ENCODE peak calls at places on chromosomes 5 and 9, in six cellular contexts. J is cardiac muscle cell, Y is osteocyte, M is sigmoid colon, D is coronary artery, U is lower leg skin. G is an unnamed sample.

GRCh38 chr5:150801117-150801927 is 22.8 kb downstream of the SMIM3 start:
- DNase-seq in J (peak; percentile 87), Y (no peak), M (no peak), D (no peak), U (no peak), G (no peak)

GRCh38 chr5:159189310-159189709 is 20.0 kb downstream of the RNF145 start:
- DNase-seq in J (no peak), Y (no peak), M (no peak), D (no peak), U (no peak), G (no peak)

GRCh38 chr5:180739958-180740357 is at the start of gene OR2Y1:
- DNase-seq in J (no peak), Y (no peak), M (no peak), D (no peak), U (no peak), G (no peak)

GRCh38 chr5:135551593-135552447 is 16.1 kb upstream of the NEUROG1 start:
- DNase-seq in J (peak; percentile 83), Y (no peak), M (peak; percentile 76), D (no peak), U (peak; percentile 79), G (no peak)

GRCh38 chr5:154793599-154794524 is 38.7 kb downstream of the LARP1 start:
- DNase-seq in J (peak; percentile 48), Y (no peak), M (peak; percentile 33), D (no peak), U (no peak), G (no peak)

GRCh38 chr5:83718195-83718825 is 2.3 kb downstream of the HAPLN1 start:
- DNase-seq in J (peak; percentile 86), Y (no peak), M (no peak), D (no peak), U (no peak), G (no peak)

GRCh38 chr9:120901704-120902103 is 24.7 kb upstream of the PHF19 start:
- DNase-seq in J (no peak), Y (no peak), M (no peak), D (no peak), U (no peak), G (no peak)

GRCh38 chr5:129749101-129749500 is 1.2 kb downstream of the MINAR2 start:
- DNase-seq in J (no peak), Y (no peak), M (no peak), D (no peak), U (no peak), G (no peak)

GRCh38 chr5:107806705-107807104 is 136.0 kb upstream of the EFNA5 start:
- DNase-seq in J (peak; percentile 33), Y (no peak), M (no peak), D (no peak), U (no peak), G (no peak)

GRCh38 chr5:178519804-178520203 is 70.4 kb downstream of the COL23A1 start:
- DNase-seq in J (no peak), Y (no peak), M (no peak), D (no peak), U (no peak), G (no peak)

GRCh38 chr5:172441262-172441751 is 13.0 kb downstream of the SH3PXD2B start:
- DNase-seq in J (no peak), Y (no peak), M (peak; percentile 80), D (no peak), U (peak; percentile 78), G (no peak)

GRCh38 chr5:82662340-82662739 is 384.2 kb upstream of the RPS23 start:
- DNase-seq in J (peak; percentile 75), Y (no peak), M (no peak), D (no peak), U (no peak), G (no peak)

GRCh38 chr9:114738581-114739316 is 56.8 kb upstream of the TEX48 start:
- DNase-seq in J (peak; percentile 91), Y (peak; percentile 88), M (peak; percentile 86), D (no peak), U (peak; percentile 76), G (no peak)
- TF ChIP-seq CTCF in J (peak; percentile 87), Y (peak; percentile 94), M (peak; percentile 73), D (peak; percentile 64), U (peak; percentile 85), G (peak; percentile 90)

GRCh38 chr5:124909734-124910133 is 163.3 kb upstream of the ZNF608 start:
- DNase-seq in J (no peak), Y (no peak), M (no peak), D (no peak), U (no peak), G (no peak)
- TF ChIP-seq CTCF in J (no peak), Y (no peak), M (no peak), D (no peak), U (no peak), G (no peak)

DNA sequence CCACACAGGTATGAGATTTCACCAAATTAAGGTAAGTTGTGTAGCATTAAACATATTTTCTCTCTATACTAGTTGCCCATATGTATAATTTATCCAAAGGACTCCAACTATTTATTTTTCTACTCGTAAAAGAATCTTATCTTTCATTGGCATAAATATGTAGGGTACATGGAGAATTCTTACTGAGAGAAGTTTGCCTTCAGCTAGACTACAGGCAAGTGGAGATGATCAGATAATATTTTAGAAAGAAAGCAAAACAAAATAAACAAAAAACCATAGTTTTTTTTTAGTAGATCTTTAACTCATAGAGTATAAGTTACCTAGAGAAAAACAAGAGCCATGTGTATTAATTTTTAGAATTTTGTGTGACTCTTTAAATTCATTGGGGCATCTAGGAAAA is 743.1 kb upstream of the ARRDC3 start:
- DNase-seq in J (no peak), Y (no peak), M (no peak), D (no peak), U (no peak), G (no peak)
- TF ChIP-seq CTCF in J (no peak), Y (no peak), M (no peak), D (no peak), U (no peak), G (no peak)

GRCh38 chr5:345404-346195 is 24.1 kb downstream of the AHRR start:
- DNase-seq in J (peak; percentile 37), Y (peak; percentile 79), M (no peak), D (no peak), U (no peak), G (no peak)

GRCh38 chr5:346229-346935 is 24.9 kb downstream of the AHRR start:
- DNase-seq in J (no peak), Y (peak; percentile 78), M (no peak), D (no peak), U (no peak), G (no peak)

GRCh38 chr5:344668-345067 is 23.2 kb downstream of the AHRR start:
- DNase-seq in J (no peak), Y (peak; percentile 34), M (no peak), D (no peak), U (no peak), G (no peak)

GRCh38 chr5:342501-343460 is 21.3 kb downstream of the AHRR start:
- DNase-seq in J (no peak), Y (peak; percentile 60), M (no peak), D (no peak), U (no peak), G (no peak)

GRCh38 chr5:343461-344401 is 22.2 kb downstream of the AHRR start:
- DNase-seq in J (peak; percentile 66), Y (peak; percentile 94), M (no peak), D (no peak), U (no peak), G (no peak)
- TF ChIP-seq CTCF in J (no peak), Y (no peak), M (no peak), D (no peak), U (no peak), G (no peak)

GRCh38 chr9:124840300-124840833 is 12.9 kb upstream of the WDR38 start:
- DNase-seq in J (no peak), Y (no peak), M (no peak), D (no peak), U (no peak), G (no peak)
- TF ChIP-seq CTCF in J (peak; percentile 36), Y (peak; percentile 43), M (no peak), D (no peak), U (no peak), G (peak; percentile 46)

GRCh38 chr5:115295775-115296129 is 702 bp downstream of the CCDC112 start:
- DNase-seq in J (no peak), Y (no peak), M (no peak), D (no peak), U (no peak), G (no peak)
- TF ChIP-seq CTCF in J (no peak), Y (no peak), M (no peak), D (no peak), U (no peak), G (no peak)

GRCh38 chr5:75167345-75167744 is 69.3 kb downstream of the ANKRD31 start:
- DNase-seq in J (peak; percentile 2), Y (no peak), M (no peak), D (no peak), U (no peak), G (no peak)
- TF ChIP-seq CTCF in J (peak; percentile 13), Y (no peak), M (no peak), D (no peak), U (no peak), G (peak; percentile 66)

GRCh38 chr9:95641591-95641990 is 124.8 kb upstream of the PTCH1 start:
- DNase-seq in J (peak; percentile 23), Y (peak; percentile 23), M (no peak), D (no peak), U (no peak), G (no peak)

GRCh38 chr9:95644377-95644776 is 127.6 kb upstream of the PTCH1 start:
- DNase-seq in J (no peak), Y (peak; percentile 30), M (no peak), D (no peak), U (no peak), G (no peak)

GRCh38 chr9:95645992-95646391 is 129.2 kb upstream of the PTCH1 start:
- DNase-seq in J (peak; percentile 40), Y (no peak), M (no peak), D (no peak), U (no peak), G (no peak)

GRCh38 chr9:95645579-95645978 is 128.8 kb upstream of the PTCH1 start:
- DNase-seq in J (no peak), Y (peak; percentile 23), M (no peak), D (no peak), U (no peak), G (no peak)

DNA sequence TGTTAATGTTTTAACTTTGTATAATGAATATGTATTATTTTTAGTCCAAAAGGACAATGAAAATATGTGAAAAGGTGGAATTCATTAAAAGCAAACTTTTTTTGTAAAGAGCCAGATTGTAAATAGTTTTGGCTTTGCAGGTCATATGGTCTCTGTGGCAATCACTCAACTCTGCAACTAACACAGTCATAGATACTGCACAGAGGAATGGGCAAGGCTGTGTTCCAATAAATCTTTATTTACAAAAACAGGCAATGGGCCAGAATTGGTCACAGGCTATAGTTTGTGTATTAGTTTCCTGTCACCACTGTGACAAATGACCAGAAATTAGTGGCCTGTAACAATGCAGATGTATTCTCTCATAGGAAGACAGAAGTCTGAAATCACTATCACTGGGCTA is 125.4 kb upstream of the PTCH1 start:
- DNase-seq in J (no peak), Y (no peak), M (no peak), D (no peak), U (no peak), G (no peak)
- TF ChIP-seq CTCF in J (no peak), Y (no peak), M (no peak), D (no peak), U (no peak), G (no peak)

G was measured in type B pancreatic cell.